ENCODE peak calls at places on chromosomes 3 and 15, in nine cellular contexts. V is HT-29; I is left lobe of liver; X is SIG-M5; Y is brain microvascular endothelial cell; T is HS-5; D is body of pancreas; W is left ventricle myocardium inferior; O is activated CD4-positive, alpha-beta T cell treated with anti-CD3 and anti-CD28 coated beads for 36 hours. N is an unnamed sample.

GRCh38 chr3:46378426-46378942 is 7.7 kb downstream of the CCR5 start:
- DNase-seq in T (no peak), V (peak), I (peak), D (peak), W (peak), Y (peak), X (no peak), O (peak), N (peak)

GRCh38 chr3:9916734-9917680 is at the start of gene IL17RC:
- DNase-seq in V (peak), T (peak), X (no peak), I (peak), O (peak), Y (peak), D (peak), W (peak), N (peak)

GRCh38 chr15:69359724-69360123 is 54.4 kb upstream of the KIF23 start:
- DNase-seq in D (no peak), V (no peak), T (no peak), O (no peak), W (no peak), X (no peak), I (no peak), Y (no peak), N (peak)

GRCh38 chr3:52062499-52062898 is 6.1 kb upstream of the DUSP7 start:
- DNase-seq in W (no peak), I (no peak), D (peak), T (peak), O (no peak), V (peak), X (peak), Y (peak), N (peak)

GRCh38 chr3:111810909-111811308 is 48.2 kb upstream of the PHLDB2 start:
- DNase-seq in I (no peak), V (no peak), Y (peak), T (peak), W (no peak), O (no peak), D (no peak), X (no peak), N (no peak)

GRCh38 chr3:128814514-128815317 is 64.7 kb upstream of the ACAD9 start:
- DNase-seq in X (peak), W (no peak), Y (no peak), V (no peak), O (no peak), I (no peak), T (no peak), D (no peak), N (peak)

GRCh38 chr15:48442011-48442410 is 110.8 kb downstream of the DUT start:
- DNase-seq in Y (no peak), X (no peak), O (no peak), T (no peak), V (no peak), I (no peak), W (no peak), D (no peak), N (no peak)

GRCh38 chr15:82081904-82082810 is 36.3 kb upstream of the MEX3B start:
- DNase-seq in X (no peak), V (no peak), Y (peak), W (no peak), D (no peak), I (no peak), T (peak), O (no peak), N (peak)

GRCh38 chr15:48974865-48975264 is 11.1 kb upstream of the SHC4 start:
- DNase-seq in V (no peak), Y (no peak), T (no peak), X (no peak), I (no peak), O (no peak), D (no peak), W (no peak), N (peak)

GRCh38 chr15:52050416-52050815 is 31.4 kb downstream of the MAPK6 start:
- DNase-seq in D (no peak), T (peak), W (no peak), I (no peak), X (no peak), Y (no peak), O (no peak), V (no peak), N (no peak)

GRCh38 chr3:111708157-111708771 is 113.1 kb upstream of the ZBED2 start:
- DNase-seq in V (no peak), W (no peak), D (no peak), X (no peak), Y (no peak), T (no peak), O (no peak), I (no peak), N (no peak)

GRCh38 chr15:23372284-23372683 is 17.7 kb downstream of the GOLGA8S start:
- DNase-seq in W (no peak), V (no peak), D (no peak), X (no peak), I (no peak), O (no peak), Y (no peak), T (no peak), N (peak)

GRCh38 chr3:5019411-5020261 is 40.4 kb downstream of the BHLHE40 start:
- DNase-seq in I (no peak), O (peak), V (no peak), T (no peak), D (peak), Y (no peak), W (no peak), X (no peak), N (no peak)